ENCODE peak calls at places on chromosomes 1 and 21, in seven cellular contexts. H is HT1080; Z is anterior cingulate cortex; O is stimulated activated CD4-positive, alpha-beta T cell treated with anti-CD3 and anti-CD28 coated beads, Interleukin-4, amount 100 ng/mL, for 1 hour; R is ELF-1; T is AG04450; N is osteoblast. I is an unnamed sample.

GRCh38 chr1:54800041-54800898 is 853 bp downstream of the TTC22 start:
- DNase-seq in O (no peak), H (no peak), Z (no peak), T (no peak), N (peak), R (peak), I (no peak)

GRCh38 chr1:82153282-82153630 is 352.5 kb downstream of the ADGRL2 start:
- DNase-seq in R (no peak), T (no peak), Z (no peak), O (no peak), N (no peak), H (no peak), I (no peak)

GRCh38 chr1:18996548-18997177 is 40.2 kb upstream of the IFFO2 start:
- DNase-seq in R (no peak), O (no peak), H (no peak), N (no peak), T (no peak), Z (no peak), I (no peak)

GRCh38 chr1:164559342-164560070 is 522 bp downstream of the PBX1 start:
- DNase-seq in T (no peak), Z (peak), H (no peak), O (no peak), N (peak), R (peak), I (peak)

GRCh38 chr1:153058826-153059784 is 1.8 kb upstream of the SPRR2A start:
- DNase-seq in R (no peak), Z (no peak), H (no peak), N (no peak), O (no peak), T (no peak), I (no peak)

GRCh38 chr1:232307299-232307698 is 322.6 kb downstream of the SIPA1L2 start:
- DNase-seq in H (no peak), O (no peak), R (no peak), T (no peak), N (no peak), Z (no peak), I (no peak)

GRCh38 chr1:170807432-170807831 is 127.9 kb upstream of the MROH9 start:
- DNase-seq in T (peak), H (peak), O (no peak), N (peak), Z (no peak), R (no peak), I (no peak)

GRCh38 chr1:71621785-71622184 is 541.0 kb upstream of the ZRANB2 start:
- DNase-seq in O (no peak), N (peak), H (peak), T (peak), Z (no peak), R (no peak), I (no peak)

GRCh38 chr1:149848340-149848771 is 51.0 kb upstream of the BOLA1 start:
- DNase-seq in H (peak), R (no peak), N (no peak), T (no peak), O (no peak), Z (no peak), I (peak)

GRCh38 chr1:31736675-31737074 is 27.5 kb downstream of the ADGRB2 start:
- DNase-seq in Z (no peak), H (no peak), N (no peak), T (no peak), O (peak), R (no peak), I (no peak)

GRCh38 chr21:26788783-26789182 is 56.4 kb downstream of the ADAMTS1 start:
- DNase-seq in R (no peak), N (no peak), Z (no peak), T (no peak), O (no peak), H (no peak), I (no peak)

GRCh38 chr1:246512635-246513034 is 5.6 kb upstream of the SMYD3 start:
- DNase-seq in Z (no peak), H (no peak), O (no peak), N (no peak), R (no peak), T (no peak), I (no peak)

GRCh38 chr1:200628223-200628868 is 7.8 kb upstream of the KIF14 start:
- DNase-seq in O (peak), T (no peak), N (no peak), H (no peak), R (no peak), Z (no peak), I (no peak)

GRCh38 chr1:152870831-152871730 is 7.0 kb upstream of the SMCP start:
- DNase-seq in R (peak), H (peak), N (no peak), O (no peak), Z (no peak), T (no peak), I (no peak)

GRCh38 chr1:154784924-154785531 is 85.1 kb downstream of the KCNN3 start:
- DNase-seq in H (no peak), N (no peak), T (no peak), O (peak), R (peak), Z (no peak), I (peak)

GRCh38 chr21:43741425-43742096 is 22.6 kb downstream of the PDXK start:
- DNase-seq in N (no peak), R (peak), H (no peak), T (no peak), Z (no peak), O (no peak), I (no peak)

GRCh38 chr1:226482196-226482595 is 66.4 kb upstream of the STUM start:
- DNase-seq in R (no peak), T (no peak), N (no peak), Z (no peak), O (no peak), H (no peak), I (no peak)

GRCh38 chr1:55974714-55975441 is 604.5 kb downstream of the PLPP3 start:
- DNase-seq in T (peak), O (no peak), R (no peak), N (peak), H (no peak), Z (no peak), I (no peak)

GRCh38 chr1:167808104-167808503 is 86.3 kb downstream of the MPZL1 start:
- DNase-seq in O (no peak), N (no peak), H (peak), Z (no peak), T (no peak), R (no peak), I (no peak)

GRCh38 chr1:171083222-171083621 is 7.5 kb upstream of the FMO3 start:
- DNase-seq in N (no peak), O (no peak), R (no peak), H (no peak), T (no peak), Z (no peak), I (peak)

GRCh38 chr1:145795257-145795881 is 28.5 kb downstream of the RNF115 start:
- DNase-seq in T (no peak), Z (no peak), N (no peak), R (peak), H (no peak), O (no peak), I (no peak)

GRCh38 chr1:203627819-203628184 is 1.2 kb downstream of the ATP2B4 start:
- DNase-seq in R (no peak), H (peak), O (peak), N (peak), Z (no peak), T (no peak), I (no peak)

GRCh38 chr1:54241430-54241829 is 41.5 kb downstream of the MRPL37 start:
- DNase-seq in T (no peak), H (no peak), O (no peak), Z (no peak), R (no peak), N (no peak), I (no peak)

GRCh38 chr1:46735708-46736324 is 16.9 kb upstream of the EFCAB14 start:
- DNase-seq in R (peak), O (no peak), Z (no peak), N (no peak), T (peak), H (peak), I (no peak)

GRCh38 chr1:154745286-154745731 is 124.8 kb downstream of the KCNN3 start:
- DNase-seq in N (no peak), T (no peak), H (no peak), Z (no peak), O (no peak), R (no peak), I (no peak)

GRCh38 chr1:154988053-154988954 is 5.1 kb upstream of the LENEP start:
- DNase-seq in T (no peak), Z (no peak), R (no peak), O (no peak), H (no peak), N (peak), I (no peak)

I was measured in left lobe of liver.